ENCODE peak calls at places on chromosomes 12 and 14, in six cellular contexts. N is head of caudate nucleus; Z is GM18507; X is nucleus accumbens; M is SK-N-SH; A is activated gamma-delta T cell treated with anti-CD3 and anti-CD28 coated beads, Interleukin-2, amount 50 U/mL, for 16 hours. L is an unnamed sample.

GRCh38 chr12:109385339-109386078 is 37.8 kb downstream of the MYO1H start:
- DNase-seq in A (no peak), X (no peak), N (peak), M (peak), Z (no peak), L (no peak)

GRCh38 chr12:6540181-6540877 is 6.0 kb downstream of the GAPDH start:
- DNase-seq in Z (no peak), M (peak), X (no peak), A (no peak), N (peak), L (peak)

GRCh38 chr12:71041481-71041880 is 116.3 kb downstream of the TSPAN8 start:
- DNase-seq in X (no peak), Z (no peak), N (no peak), M (no peak), A (no peak), L (no peak)

GRCh38 chr12:5856692-5857091 is 88.4 kb downstream of the ANO2 start:
- DNase-seq in A (no peak), X (no peak), M (no peak), N (no peak), Z (no peak), L (no peak)

GRCh38 chr14:88289214-88289613 is 33.9 kb downstream of the KCNK10 start:
- DNase-seq in X (no peak), A (no peak), N (no peak), Z (no peak), M (no peak), L (no peak)

GRCh38 chr12:70236990-70237389 is 6.2 kb upstream of the CNOT2 start:
- DNase-seq in A (no peak), M (no peak), X (no peak), Z (no peak), N (no peak), L (no peak)

GRCh38 chr12:54282949-54283593 is 2.5 kb downstream of the HNRNPA1 start:
- DNase-seq in M (no peak), N (no peak), A (no peak), Z (no peak), X (no peak), L (no peak)

GRCh38 chr12:23535441-23535840 is 414.0 kb downstream of the SOX5 start:
- DNase-seq in N (no peak), Z (no peak), X (no peak), A (no peak), M (no peak), L (no peak)

GRCh38 chr12:122891661-122892525 is 4.0 kb downstream of the VPS37B start:
- DNase-seq in A (no peak), N (no peak), M (no peak), X (no peak), Z (no peak), L (no peak)

GRCh38 chr14:93107383-93107782 is 8.3 kb downstream of the ITPK1 start:
- DNase-seq in A (no peak), X (no peak), N (no peak), M (no peak), Z (no peak), L (peak)

GRCh38 chr12:116736962-116737773 is 701 bp downstream of the SPRING1 start:
- DNase-seq in Z (no peak), M (peak), N (no peak), A (no peak), X (no peak), L (no peak)

GRCh38 chr12:32032205-32032810 is 73.1 kb downstream of the RESF1 start:
- DNase-seq in Z (no peak), A (no peak), N (no peak), X (no peak), M (no peak), L (no peak)

GRCh38 chr12:75884465-75884985 is 147.1 kb downstream of the PHLDA1 start:
- DNase-seq in M (no peak), A (no peak), N (no peak), Z (no peak), X (no peak), L (no peak)

GRCh38 chr14:101077511-101078074 is 174.1 kb upstream of the RTL1 start:
- DNase-seq in Z (no peak), M (peak), X (no peak), N (peak), A (no peak), L (no peak)

GRCh38 chr14:35883677-35884293 is 57.6 kb downstream of the BRMS1L start:
- DNase-seq in X (no peak), Z (peak), A (peak), N (peak), M (peak), L (peak)

GRCh38 chr12:77724367-77724957 is 106.2 kb upstream of the NAV3 start:
- DNase-seq in Z (no peak), N (no peak), X (no peak), A (no peak), M (no peak), L (no peak)

GRCh38 chr12:78898416-78898815 is 33.8 kb downstream of the SYT1 start:
- DNase-seq in M (peak), X (no peak), A (no peak), N (peak), Z (no peak), L (no peak)

GRCh38 chr12:67637718-67638117 is 10.8 kb upstream of the DYRK2 start:
- DNase-seq in X (no peak), N (no peak), Z (no peak), A (no peak), M (no peak), L (no peak)

GRCh38 chr14:106883218-106883692 is 1356.9 kb downstream of the TMEM121 start:
- DNase-seq in M (peak), Z (no peak), X (no peak), N (no peak), A (no peak), L (no peak)

GRCh38 chr12:115979351-115979750 is 298.1 kb downstream of the MED13L start:
- DNase-seq in X (no peak), Z (no peak), M (no peak), A (no peak), N (no peak), L (no peak)

GRCh38 chr12:113862570-113863454 is 103.3 kb downstream of the RBM19 start:
- DNase-seq in A (no peak), Z (no peak), M (no peak), X (no peak), N (no peak), L (peak)

GRCh38 chr12:53844989-53845836 is 93.4 kb upstream of the HOXC13 start:
- DNase-seq in Z (no peak), N (no peak), M (no peak), A (no peak), X (no peak), L (no peak)

GRCh38 chr12:94941440-94941862 is 62.0 kb downstream of the NDUFA12 start:
- DNase-seq in M (peak), A (peak), Z (no peak), N (no peak), X (no peak), L (no peak)

GRCh38 chr14:64604854-64605253 is 55.1 kb downstream of the PPP1R36 start:
- DNase-seq in Z (no peak), M (no peak), N (no peak), X (no peak), A (no peak), L (no peak)

GRCh38 chr12:129226005-129226404 is 372.7 kb downstream of the GLT1D1 start:
- DNase-seq in N (no peak), A (no peak), Z (no peak), X (no peak), M (no peak), L (no peak)

GRCh38 chr12:10354502-10354901 is 35.3 kb downstream of the KLRK1 start:
- DNase-seq in Z (no peak), M (no peak), A (no peak), X (no peak), N (no peak), L (peak)

GRCh38 chr14:105474478-105475268 is at the start of gene CRIP2:
- DNase-seq in A (no peak), X (no peak), N (no peak), M (peak), Z (no peak), L (no peak)

GRCh38 chr14:68596701-68597100 is 196.2 kb downstream of the ZFP36L1 start:
- DNase-seq in M (no peak), X (no peak), Z (no peak), N (no peak), A (no peak), L (no peak)

GRCh38 chr14:93490001-93490400 is 59.3 kb downstream of the UNC79 start:
- DNase-seq in M (no peak), N (no peak), X (no peak), Z (no peak), A (no peak), L (no peak)

GRCh38 chr12:81644503-81644902 is 114.6 kb downstream of the PPFIA2 start:
- DNase-seq in Z (peak), A (no peak), X (no peak), M (peak), N (no peak), L (no peak)

GRCh38 chr12:119911147-119911546 is 34.0 kb upstream of the CIT start:
- DNase-seq in M (no peak), X (no peak), Z (no peak), A (no peak), N (no peak), L (no peak)

GRCh38 chr14:100729982-100730381 is 3.3 kb downstream of the DLK1 start:
- DNase-seq in A (no peak), M (peak), N (no peak), X (no peak), Z (no peak), L (no peak)

GRCh38 chr12:4293299-4293941 is 19.9 kb downstream of the CCND2 start:
- DNase-seq in X (no peak), N (no peak), A (no peak), Z (no peak), M (no peak), L (no peak)

GRCh38 chr12:112419269-112420133 is 754 bp downstream of the PTPN11 start:
- DNase-seq in M (no peak), A (no peak), Z (no peak), X (peak), N (peak), L (peak)

GRCh38 chr12:64749466-64750202 is 9.6 kb downstream of the GNS start:
- DNase-seq in M (no peak), N (no peak), X (no peak), Z (no peak), A (no peak), L (no peak)

GRCh38 chr14:91376547-91377477 is 40.8 kb downstream of the CCDC88C start:
- DNase-seq in A (no peak), X (no peak), M (peak), N (no peak), Z (no peak), L (no peak)

GRCh38 chr12:21559855-21560569 is 33.9 kb downstream of the SPX start:
- DNase-seq in A (no peak), M (no peak), X (no peak), Z (no peak), N (no peak), L (no peak)

GRCh38 chr12:46473634-46474201 is 101.1 kb upstream of the SLC38A2 start:
- DNase-seq in A (no peak), Z (peak), X (no peak), N (no peak), M (peak), L (no peak)

GRCh38 chr14:22598896-22599244 is 770 bp downstream of the ABHD4 start:
- DNase-seq in M (no peak), Z (no peak), N (peak), A (no peak), X (no peak), L (no peak)

GRCh38 chr12:57006809-57007475 is 596 bp upstream of the ZBTB39 start:
- DNase-seq in A (no peak), M (no peak), X (no peak), Z (no peak), N (no peak), L (no peak)